ENCODE peak calls at places on chromosomes 3 and 15, in eight cellular contexts. E is A673, G is neural progenitor cell, N is fibroblast of lung, M is adrenal gland, P is breast epithelium, W is heart right ventricle, D is OCI-LY7. Z is an unnamed sample. For H3K9me3, the result is how much of the 10 kb centered on the place peaks cover.

GRCh38 chr15:39944711-39945110 is 10.8 kb downstream of the EIF2AK4 start:
- DNase-seq in M (no peak), W (no peak), N (peak), G (no peak), D (no peak), E (no peak), P (no peak), Z (no peak)

GRCh38 chr3:128794067-128794768 is 68.2 kb downstream of the RAB7A start:
- DNase-seq in E (peak), N (peak), M (no peak), D (no peak), P (no peak), G (no peak), W (no peak), Z (no peak)

GRCh38 chr3:156317457-156317856 is 197.1 kb downstream of the KCNAB1 start:
- DNase-seq in P (no peak), N (peak), G (no peak), D (no peak), E (peak), M (no peak), W (no peak), Z (no peak)

GRCh38 chr3:72481542-72481941 is 366.7 kb downstream of the SHQ1 start:
- DNase-seq in W (no peak), D (no peak), N (no peak), G (no peak), E (no peak), M (no peak), P (no peak), Z (no peak)

GRCh38 chr3:60431599-60431958 is 819.7 kb downstream of the FHIT start:
- DNase-seq in M (no peak), G (peak), W (no peak), P (no peak), E (no peak), D (no peak), N (peak), Z (no peak)

GRCh38 chr15:49990835-49991540 is 128.0 kb downstream of the ATP8B4 start:
- DNase-seq in M (no peak), E (no peak), P (no peak), N (peak), G (no peak), D (no peak), W (no peak), Z (no peak)

GRCh38 chr3:13705051-13705450 is 156.1 kb downstream of the FBLN2 start:
- DNase-seq in E (no peak), P (no peak), G (no peak), N (no peak), D (no peak), W (no peak), M (peak), Z (no peak)

GRCh38 chr3:32371466-32372212 is 20.0 kb upstream of the CMTM7 start:
- DNase-seq in E (no peak), N (no peak), D (no peak), M (no peak), W (no peak), P (no peak), G (no peak), Z (no peak)

GRCh38 chr3:194485876-194486539 is 794 bp downstream of the ATP13A3 start:
- DNase-seq in E (peak), P (no peak), G (peak), M (peak), D (peak), W (peak), N (peak), Z (peak)

GRCh38 chr3:8805774-8806173 is 36.4 kb upstream of the OXTR start:
- DNase-seq in N (no peak), M (no peak), P (no peak), W (no peak), E (no peak), G (no peak), D (no peak), Z (no peak)

GRCh38 chr15:40974921-40975320 is 21.6 kb downstream of the CHAC1 start:
- DNase-seq in D (no peak), M (no peak), N (no peak), G (no peak), E (no peak), P (no peak), W (no peak), Z (no peak)

GRCh38 chr3:169118666-169119370 is 544.7 kb downstream of the MECOM start:
- DNase-seq in G (no peak), E (peak), M (no peak), W (no peak), D (no peak), N (peak), P (no peak), Z (no peak)

GRCh38 chr3:147415337-147415736 is 6.2 kb downstream of the ZIC1 start:
- DNase-seq in G (peak), D (no peak), E (no peak), W (no peak), M (no peak), N (no peak), P (no peak), Z (no peak)

GRCh38 chr3:23944861-23945652 is at the start of gene NR1D2:
- DNase-seq in P (peak), W (peak), E (peak), D (peak), N (peak), G (peak), M (peak), Z (peak)

GRCh38 chr3:117995795-117996194 is 1038.9 kb downstream of the IGSF11 start:
- DNase-seq in N (no peak), M (no peak), W (no peak), P (no peak), D (no peak), G (no peak), E (no peak), Z (no peak)

GRCh38 chr3:171190668-171191067 is 164.1 kb upstream of the SLC2A2 start:
- DNase-seq in W (no peak), D (no peak), N (peak), E (no peak), P (no peak), M (no peak), G (no peak), Z (no peak)

GRCh38 chr3:157104521-157104920 is 55.4 kb downstream of the CCNL1 start:
- DNase-seq in N (no peak), E (no peak), D (no peak), M (no peak), P (no peak), G (no peak), W (no peak), Z (no peak)

GRCh38 chr15:39920510-39921273 is 626 bp upstream of the GPR176 start:
- DNase-seq in D (peak), G (peak), E (peak), M (peak), P (peak), N (peak), W (peak), Z (peak)

GRCh38 chr3:138125548-138126221 is 6.5 kb downstream of the A4GNT start:
- DNase-seq in G (no peak), N (peak), M (no peak), D (no peak), E (peak), P (no peak), W (no peak), Z (no peak)

GRCh38 chr3:171349392-171349791 is 110.8 kb downstream of the TNIK start:
- DNase-seq in W (no peak), N (peak), E (peak), M (no peak), P (no peak), D (no peak), G (no peak), Z (no peak)

GRCh38 chr3:127389415-127389814 is 101.6 kb upstream of the PRR20G start:
- DNase-seq in W (no peak), P (peak), D (no peak), M (no peak), N (peak), E (no peak), G (no peak), Z (no peak)

GRCh38 chr3:151085227-151085888 is at the start of gene MED12L:
- DNase-seq in G (peak), D (peak), M (peak), N (peak), E (peak), W (peak), P (no peak), Z (peak)

GRCh38 chr3:196650740-196651311 is 11.3 kb downstream of the NRROS start:
- DNase-seq in D (no peak), E (peak), N (peak), G (no peak), P (no peak), M (peak), W (peak), Z (no peak)

GRCh38 chr3:170470063-170471006 is 51.7 kb downstream of the CLDN11 start:
- DNase-seq in N (peak), P (no peak), M (no peak), E (no peak), G (no peak), W (no peak), D (no peak), Z (no peak)

GRCh38 chr3:43048470-43048869 is 57.4 kb downstream of the POMGNT2 start:
- DNase-seq in G (no peak), D (no peak), M (no peak), P (no peak), E (no peak), W (no peak), N (no peak), Z (no peak)

GRCh38 chr3:43043071-43043766 is 62.7 kb downstream of the POMGNT2 start:
- DNase-seq in P (no peak), E (no peak), M (peak), G (no peak), D (no peak), N (no peak), W (no peak), Z (no peak)

GRCh38 chr3:43046583-43046982 is 59.3 kb downstream of the POMGNT2 start:
- DNase-seq in G (no peak), E (no peak), N (no peak), D (no peak), P (no peak), M (no peak), W (no peak), Z (no peak)

GRCh38 chr3:43041517-43041916 is 62.4 kb downstream of the GASK1A start:
- DNase-seq in P (no peak), G (no peak), D (no peak), N (no peak), M (no peak), E (no peak), W (no peak), Z (no peak)

GRCh38 chr3:43043793-43044192 is 62.1 kb downstream of the POMGNT2 start:
- DNase-seq in G (no peak), D (no peak), M (peak), N (no peak), E (no peak), P (no peak), W (no peak), Z (no peak)
- H3K9me3 ChIP-seq in G (under half), D (under half), M (under half), N (under half), E (under half), P (under half), W (under half), Z (under half)

GRCh38 chr15:25051399-25052154 is 96.8 kb downstream of the SNRPN start:
- DNase-seq in G (no peak), N (no peak), W (peak), D (no peak), P (no peak), M (peak), E (no peak), Z (no peak)
- H3K9me3 ChIP-seq in G (under half), N (under half), W (half or more), D (under half), P (half or more), M (under half), E (half or more), Z (half or more)

DNA sequence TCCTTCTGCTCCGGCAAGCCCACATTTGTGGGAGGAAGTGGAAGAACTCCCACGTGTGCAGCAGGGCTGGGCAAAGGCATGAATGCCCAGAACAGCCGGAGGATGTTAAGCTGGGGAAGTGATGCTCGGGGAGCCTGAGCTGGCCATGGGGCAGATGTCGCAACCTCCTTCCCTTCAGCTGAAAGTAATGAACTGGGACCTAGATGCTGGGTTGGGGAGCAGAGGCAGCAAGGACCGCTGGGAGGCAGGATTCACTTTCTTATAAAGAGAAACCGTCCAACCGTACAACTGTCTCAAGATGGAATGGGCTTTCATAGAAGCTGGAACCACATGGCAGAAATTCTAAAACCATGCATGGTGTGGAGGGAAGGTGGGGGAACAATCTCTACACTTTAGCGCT is 290.9 kb downstream of the OCA2 start:
- DNase-seq in W (no peak), D (no peak), E (no peak), G (no peak), M (no peak), N (no peak), P (no peak), Z (no peak)
- H3K9me3 ChIP-seq in W (under half), D (under half), E (half or more), G (under half), M (under half), N (under half), P (under half), Z (under half)

GRCh38 chr3:26368312-26368711 is 254.3 kb upstream of the LRRC3B start:
- DNase-seq in E (no peak), M (no peak), N (no peak), P (no peak), G (no peak), W (no peak), D (no peak), Z (no peak)

GRCh38 chr3:26369133-26369532 is 253.4 kb upstream of the LRRC3B start:
- DNase-seq in G (peak), D (no peak), N (no peak), P (no peak), E (no peak), M (no peak), W (no peak), Z (no peak)

DNA sequence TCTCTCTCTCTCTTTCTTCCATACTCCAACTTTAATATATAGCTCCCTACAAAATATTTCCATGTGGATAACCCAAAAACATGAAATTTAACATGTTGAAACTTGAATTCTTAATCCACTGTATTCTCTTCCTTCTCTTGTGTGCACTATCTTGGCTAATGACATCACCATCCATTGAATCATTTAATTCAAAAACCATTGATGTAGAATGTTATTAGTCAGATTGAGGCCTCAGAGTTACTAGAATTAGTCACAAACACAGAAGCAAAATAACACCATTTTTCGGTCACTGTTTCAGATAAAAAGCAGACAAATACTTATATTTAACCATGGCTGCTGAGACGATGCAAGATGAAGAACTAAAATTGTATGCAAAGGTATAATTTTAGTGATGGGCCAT is 256.9 kb upstream of the LRRC3B start:
- DNase-seq in M (no peak), D (no peak), N (no peak), W (no peak), E (no peak), P (no peak), G (no peak), Z (no peak)
- H3K9me3 ChIP-seq in M (under half), D (under half), N (under half), W (under half), E (under half), P (under half), G (under half), Z (under half)

GRCh38 chr15:98480858-98481257 is 167.5 kb upstream of the IGF1R start:
- DNase-seq in M (no peak), D (no peak), P (no peak), G (no peak), E (no peak), N (no peak), W (no peak), Z (no peak)

DNA sequence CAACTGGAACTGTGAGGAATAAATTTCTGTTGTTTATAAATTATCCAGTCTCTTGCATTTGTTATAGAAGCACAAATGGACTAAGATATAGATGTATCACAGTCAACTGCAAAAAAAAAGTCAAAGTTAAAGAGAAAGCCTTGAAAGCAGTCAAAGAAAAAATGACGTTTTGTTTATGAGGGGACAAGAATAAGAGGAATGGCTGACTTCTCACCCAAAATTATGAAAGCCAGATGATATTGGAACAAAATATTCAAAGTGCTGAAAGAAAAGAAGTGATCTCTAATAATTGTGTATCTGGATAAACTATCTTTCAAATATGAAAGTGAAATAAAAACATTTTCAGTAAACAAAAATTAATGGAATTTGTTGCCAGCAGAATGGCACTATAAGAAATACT is 171.8 kb upstream of the IGF1R start:
- DNase-seq in D (no peak), M (no peak), P (no peak), G (no peak), N (no peak), E (no peak), W (no peak), Z (no peak)
- H3K9me3 ChIP-seq in D (under half), M (under half), P (under half), G (under half), N (under half), E (under half), W (under half), Z (under half)

Z was measured in T-helper 17 cell.